ENCODE peak calls at places on chromosomes 16 and 17, in six cellular contexts. L, B, Y, U, K and J are unnamed samples.

GRCh38 chr17:7929158-7930029 is at the start of gene KCNAB3:
- DNase-seq in L (peak), B (peak), Y (no peak), U (peak), K (no peak), J (no peak)

GRCh38 chr17:59914274-59914854 is 21.4 kb downstream of the RPS6KB1 start:
- DNase-seq in L (no peak), B (peak), Y (no peak), U (no peak), K (no peak), J (no peak)

GRCh38 chr17:64253470-64253869 is 9.6 kb downstream of the TEX2 start:
- DNase-seq in L (no peak), B (no peak), Y (no peak), U (no peak), K (no peak), J (no peak)

GRCh38 chr17:80265205-80266068 is 4.8 kb downstream of the RNF213 start:
- DNase-seq in L (no peak), B (no peak), Y (no peak), U (no peak), K (no peak), J (no peak)

GRCh38 chr17:59371426-59372099 is 40.1 kb downstream of the YPEL2 start:
- DNase-seq in L (peak), B (peak), Y (peak), U (peak), K (peak), J (no peak)

GRCh38 chr16:19130852-19131808 is 17.4 kb downstream of the ITPRIPL2 start:
- DNase-seq in L (no peak), B (peak), Y (peak), U (no peak), K (peak), J (no peak)

GRCh38 chr16:53457670-53458069 is 23.4 kb downstream of the RBL2 start:
- DNase-seq in L (no peak), B (no peak), Y (no peak), U (no peak), K (no peak), J (no peak)

GRCh38 chr16:10877472-10877946 is 507 bp downstream of the CIITA start:
- DNase-seq in L (no peak), B (no peak), Y (no peak), U (no peak), K (no peak), J (no peak)

GRCh38 chr16:56734429-56734828 is 4.5 kb downstream of the NUP93 start:
- DNase-seq in L (no peak), B (peak), Y (no peak), U (no peak), K (no peak), J (no peak)

GRCh38 chr16:77208382-77208781 is 9.2 kb downstream of the SYCE1L start:
- DNase-seq in L (no peak), B (no peak), Y (no peak), U (no peak), K (no peak), J (no peak)

GRCh38 chr16:77214411-77215138 is 15.4 kb downstream of the SYCE1L start:
- DNase-seq in L (no peak), B (no peak), Y (no peak), U (no peak), K (no peak), J (no peak)

GRCh38 chr16:77211880-77212735 is 12.9 kb downstream of the SYCE1L start:
- DNase-seq in L (peak), B (peak), Y (no peak), U (peak), K (no peak), J (no peak)

GRCh38 chr16:77213542-77214108 is 14.4 kb downstream of the SYCE1L start:
- DNase-seq in L (no peak), B (peak), Y (peak), U (peak), K (no peak), J (peak)

DNA sequence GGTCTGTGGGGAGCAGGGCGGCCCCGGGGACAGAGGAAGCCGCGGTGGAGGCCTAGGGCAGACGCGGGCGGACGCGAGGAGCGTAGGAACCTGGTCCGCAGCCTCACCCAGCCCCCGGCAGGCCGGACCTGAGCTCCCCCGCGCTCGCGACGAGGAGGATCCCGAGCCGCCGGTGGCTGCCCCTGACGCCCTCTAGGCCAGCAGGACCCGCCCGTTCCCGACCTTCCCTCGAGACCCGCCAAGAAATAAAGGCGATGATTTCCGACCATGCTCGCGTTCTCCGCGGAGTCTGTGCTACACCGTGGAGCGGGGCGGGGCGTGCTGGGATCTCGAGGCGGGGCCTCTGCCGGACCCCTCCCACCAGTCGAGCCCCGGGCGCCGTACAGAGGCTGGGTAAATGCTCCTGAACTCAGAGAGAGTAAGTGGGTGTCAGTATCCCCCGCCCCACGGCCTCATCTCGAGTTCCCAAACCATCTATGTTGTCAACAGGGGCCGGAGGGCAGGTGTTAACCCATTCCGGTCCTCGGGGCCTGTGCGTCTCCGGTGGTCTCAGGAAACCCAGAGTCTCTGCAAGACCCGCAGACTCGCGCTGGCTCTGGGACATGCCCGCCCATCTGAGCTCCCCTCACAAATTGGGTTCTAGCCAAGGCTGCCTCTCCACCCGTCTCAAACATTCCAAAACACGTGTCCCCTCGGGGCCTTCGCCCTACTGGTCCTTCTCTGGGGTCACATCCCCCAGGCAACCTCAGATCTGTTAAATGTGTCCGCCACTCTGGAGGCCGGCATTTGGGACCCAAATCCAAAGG is 13.7 kb downstream of the SYCE1L start:
- DNase-seq in L (peak), B (peak), Y (no peak), U (peak), K (no peak), J (no peak)
- H3K4me3 ChIP-seq in L (peak), B (peak), Y (peak), U (peak), K (peak), J (peak)

GRCh38 chr16:88403794-88404581 is 21.2 kb downstream of the ZNF469 start:
- DNase-seq in L (no peak), B (no peak), Y (no peak), U (no peak), K (no peak), J (no peak)
- TF ChIP-seq CTCF in L (no peak), B (no peak), Y (no peak), U (no peak), K (no peak), J (no peak)

GRCh38 chr17:66971249-66971648 is 6.7 kb downstream of the CACNG4 start:
- DNase-seq in L (no peak), B (no peak), Y (no peak), U (no peak), K (no peak), J (no peak)

GRCh38 chr17:66971730-66972441 is 7.4 kb downstream of the CACNG4 start:
- DNase-seq in L (no peak), B (no peak), Y (no peak), U (no peak), K (no peak), J (no peak)

GRCh38 chr17:66968916-66969315 is 4.4 kb downstream of the CACNG4 start:
- DNase-seq in L (no peak), B (no peak), Y (no peak), U (no peak), K (no peak), J (no peak)

GRCh38 chr17:66970140-66970539 is 5.6 kb downstream of the CACNG4 start:
- DNase-seq in L (no peak), B (no peak), Y (no peak), U (no peak), K (no peak), J (no peak)

GRCh38 chr17:66970797-66971196 is 6.3 kb downstream of the CACNG4 start:
- DNase-seq in L (no peak), B (no peak), Y (no peak), U (no peak), K (no peak), J (no peak)
- H3K4me3 ChIP-seq in L (no peak), B (no peak), Y (no peak), U (no peak), K (no peak), J (no peak)

DNA sequence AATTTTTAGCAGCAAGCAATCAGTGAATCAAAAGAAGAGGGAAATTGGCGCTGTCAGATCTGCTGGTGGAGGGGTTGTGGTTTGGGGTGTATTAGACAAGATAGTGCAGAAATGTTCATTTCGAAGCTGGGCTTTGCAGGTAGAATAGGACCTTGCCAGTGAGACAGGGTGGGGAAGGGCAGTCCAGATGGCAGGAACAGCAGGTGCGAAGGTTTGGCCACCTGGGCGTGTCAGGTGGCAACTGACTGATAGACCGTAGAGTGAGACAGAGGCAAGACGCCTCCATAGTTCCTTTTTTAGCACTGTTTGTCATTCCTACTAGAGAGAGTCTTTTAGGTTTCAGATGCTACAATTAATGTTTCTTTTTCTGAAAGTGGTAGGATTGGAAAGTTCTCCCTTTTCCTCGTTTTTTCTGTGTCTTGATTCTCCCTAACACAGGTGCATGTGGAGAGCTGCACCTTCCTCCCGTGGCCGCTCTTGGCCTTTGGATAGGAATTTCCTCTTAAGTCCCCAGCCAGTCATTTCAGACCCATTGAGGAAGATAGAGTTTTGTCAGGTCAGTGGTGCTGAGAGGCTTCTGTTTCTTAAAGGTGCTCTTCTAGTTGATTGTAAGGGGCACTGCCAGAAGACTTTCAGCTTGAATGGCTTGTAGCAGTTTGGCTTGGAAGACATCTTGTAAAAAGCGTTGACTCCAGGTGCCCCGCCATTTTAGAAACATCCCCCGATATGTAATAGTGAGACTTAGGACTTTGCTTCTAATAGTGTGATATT is 315.6 kb downstream of the SNX29 start:
- DNase-seq in L (no peak), B (no peak), Y (no peak), U (no peak), K (no peak), J (no peak)
- TF ChIP-seq CTCF in L (no peak), B (no peak), Y (no peak), U (no peak), K (no peak), J (no peak)

DNA sequence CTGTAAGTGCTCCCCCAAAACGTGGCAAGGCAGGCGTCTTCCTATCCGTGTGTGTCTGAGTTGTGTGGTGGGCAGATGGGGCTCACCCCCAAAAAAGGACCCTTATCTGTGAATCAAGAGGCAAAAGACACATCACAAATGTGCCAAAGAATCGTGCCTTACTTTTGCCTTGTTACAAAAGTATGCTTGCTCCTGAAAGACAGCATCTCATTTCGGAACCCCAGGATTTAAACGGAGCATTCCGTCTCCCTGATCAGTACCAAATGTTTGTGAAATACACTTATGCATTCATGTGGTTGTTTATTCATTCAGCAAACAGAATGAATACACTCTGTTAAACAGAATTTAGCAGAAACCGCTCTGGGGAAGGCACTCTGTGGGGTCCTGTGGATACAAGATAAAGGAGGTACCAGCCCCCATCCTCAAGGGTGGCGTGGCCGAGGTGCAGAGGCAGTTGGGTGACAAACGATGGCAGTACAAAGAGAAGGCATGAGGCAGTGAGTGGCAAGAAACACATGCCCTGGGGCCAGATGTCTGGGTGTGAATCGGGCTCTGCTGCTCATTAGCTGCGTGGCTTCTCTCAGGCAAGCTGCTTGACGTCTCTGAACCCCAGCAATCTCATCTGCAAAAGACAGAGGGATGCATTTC is 649 bp downstream of the WFDC1 start:
- DNase-seq in L (peak), B (peak), Y (no peak), U (no peak), K (no peak), J (no peak)
- H3K4me3 ChIP-seq in L (no peak), B (peak), Y (no peak), U (peak), K (peak), J (peak)

DNA sequence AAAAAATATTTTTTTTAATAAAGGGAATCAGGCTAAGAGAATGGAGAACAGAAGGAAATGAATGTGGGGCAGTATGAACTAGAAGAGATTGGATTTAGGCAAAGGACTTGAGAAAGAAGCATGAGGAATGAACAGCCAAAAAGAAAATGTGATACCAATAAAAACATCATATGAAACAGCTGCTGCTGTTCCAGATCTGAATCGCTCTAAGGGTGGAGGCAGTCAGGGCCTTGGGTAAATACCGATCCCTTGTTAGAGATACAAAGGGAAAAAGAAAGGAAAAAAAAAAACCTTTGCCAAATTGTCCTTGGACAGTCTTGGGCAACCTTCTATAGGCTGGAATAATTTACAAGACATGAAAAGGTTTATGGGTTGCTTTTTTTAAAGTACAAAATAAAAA is 43.5 kb upstream of the PSMD7 start:
- DNase-seq in L (no peak), B (no peak), Y (no peak), U (no peak), K (no peak), J (no peak)
- TF ChIP-seq CTCF in L (no peak), B (no peak), Y (no peak), U (no peak), K (no peak), J (no peak)